ENCODE peak calls at places on chromosomes 5 and 9, in six cellular contexts. I is BE2C, O is cardiac fibroblast, J is neural progenitor cell, Z is cardiac muscle cell, V is endothelial cell. P is an unnamed sample.

GRCh38 chr5:140327589-140327988 is 18.8 kb downstream of the HBEGF start:
- DNase-seq in J (peak), I (no peak), O (peak), V (no peak), Z (no peak), P (peak)

GRCh38 chr9:79143211-79143610 is 428.6 kb upstream of the TLE4 start:
- DNase-seq in J (no peak), I (no peak), O (no peak), Z (no peak), V (no peak), P (no peak)

GRCh38 chr5:16536246-16536645 is 70.6 kb upstream of the ZNF622 start:
- DNase-seq in J (no peak), Z (no peak), O (peak), I (no peak), V (no peak), P (no peak)

GRCh38 chr9:97688654-97689053 is 8.5 kb downstream of the XPA start:
- DNase-seq in I (no peak), J (no peak), O (no peak), Z (no peak), V (no peak), P (no peak)

GRCh38 chr5:135138116-135138850 is 104.3 kb upstream of the PITX1 start:
- DNase-seq in V (no peak), Z (no peak), I (no peak), O (no peak), J (no peak), P (no peak)

GRCh38 chr5:78508231-78508765 is 140.3 kb downstream of the LHFPL2 start:
- DNase-seq in Z (peak), I (no peak), J (no peak), O (peak), V (no peak), P (no peak)

GRCh38 chr5:93653716-93654115 is 70.7 kb downstream of the NR2F1 start:
- DNase-seq in I (no peak), V (no peak), Z (no peak), O (no peak), J (no peak), P (no peak)

GRCh38 chr5:911601-912000 is 18.9 kb downstream of the TRIP13 start:
- DNase-seq in V (no peak), O (peak), J (no peak), I (no peak), Z (no peak), P (no peak)

GRCh38 chr9:84781431-84781830 is 111.9 kb downstream of the NTRK2 start:
- DNase-seq in J (peak), Z (peak), V (peak), I (no peak), O (peak), P (peak)

GRCh38 chr9:114775121-114775520 is 30.7 kb downstream of the TNFSF15 start:
- DNase-seq in V (no peak), Z (no peak), I (no peak), J (no peak), O (no peak), P (no peak)

GRCh38 chr9:14608521-14608920 is 84.7 kb downstream of the ZDHHC21 start:
- DNase-seq in J (no peak), I (no peak), Z (no peak), O (no peak), V (no peak), P (no peak)

GRCh38 chr5:95613514-95613913 is 6.4 kb upstream of the GPR150 start:
- DNase-seq in I (no peak), O (no peak), J (no peak), V (no peak), Z (no peak), P (no peak)

GRCh38 chr5:131460867-131461572 is 174.0 kb downstream of the RAPGEF6 start:
- DNase-seq in V (no peak), Z (peak), I (no peak), J (no peak), O (peak), P (no peak)

GRCh38 chr5:174056064-174056842 is 10.7 kb downstream of the NSG2 start:
- DNase-seq in I (no peak), V (no peak), J (no peak), O (no peak), Z (no peak), P (peak)
- TF ChIP-seq CTCF in I (peak), V (peak), J (peak), O (no peak), Z (no peak), P (peak)

GRCh38 chr5:143179126-143179740 is 224.3 kb downstream of the NR3C1 start:
- DNase-seq in I (no peak), J (no peak), Z (no peak), O (no peak), V (no peak), P (no peak)

GRCh38 chr5:143174714-143175398 is 228.6 kb downstream of the NR3C1 start:
- DNase-seq in Z (no peak), V (no peak), O (no peak), I (no peak), J (no peak), P (no peak)

GRCh38 chr5:143173139-143173889 is 230.2 kb downstream of the NR3C1 start:
- DNase-seq in I (no peak), V (no peak), O (no peak), Z (no peak), J (peak), P (peak)

GRCh38 chr5:143177263-143177994 is 226.1 kb downstream of the NR3C1 start:
- DNase-seq in J (no peak), Z (no peak), V (no peak), I (no peak), O (peak), P (no peak)

DNA sequence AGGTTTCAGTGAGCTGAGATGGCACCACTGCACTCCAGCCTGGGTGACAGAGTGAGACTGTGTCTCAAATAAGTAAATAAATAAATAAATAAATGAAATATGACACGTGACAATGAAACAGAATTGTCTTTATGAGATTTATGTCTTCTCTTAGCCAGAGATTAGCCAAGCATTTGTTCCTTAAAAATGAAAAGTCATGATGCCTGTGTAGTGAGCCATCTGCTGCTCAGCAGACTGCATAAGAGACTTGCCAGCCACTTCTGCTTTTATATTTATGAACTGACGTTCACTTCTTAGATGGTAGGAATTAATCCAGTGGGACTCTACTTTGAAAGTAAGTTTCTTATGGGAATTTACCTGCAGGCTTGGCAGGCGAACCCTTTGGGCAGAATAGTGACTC is 227.4 kb downstream of the NR3C1 start:
- DNase-seq in O (no peak), I (no peak), Z (no peak), J (no peak), V (no peak), P (no peak)
- TF ChIP-seq CTCF in O (no peak), I (no peak), Z (no peak), J (no peak), V (no peak), P (no peak)

GRCh38 chr5:6384856-6385255 is 6.5 kb upstream of the MED10 start:
- DNase-seq in O (no peak), I (no peak), V (no peak), Z (no peak), J (no peak), P (no peak)
- TF ChIP-seq CTCF in O (no peak), I (no peak), V (no peak), Z (no peak), J (no peak), P (no peak)

GRCh38 chr9:111529787-111530186 is 4.8 kb downstream of the ZNF483 start:
- DNase-seq in V (no peak), Z (no peak), I (no peak), O (no peak), J (peak), P (peak)

GRCh38 chr9:111531716-111532115 is 6.7 kb downstream of the ZNF483 start:
- DNase-seq in J (no peak), V (no peak), Z (no peak), O (no peak), I (no peak), P (no peak)

GRCh38 chr9:111527347-111527746 is 2.4 kb downstream of the ZNF483 start:
- DNase-seq in O (peak), Z (no peak), V (no peak), J (no peak), I (no peak), P (no peak)

GRCh38 chr9:111533099-111533785 is 8.3 kb downstream of the ZNF483 start:
- DNase-seq in J (no peak), I (no peak), V (no peak), Z (no peak), O (peak), P (no peak)
- TF ChIP-seq CTCF in J (no peak), I (no peak), V (no peak), Z (no peak), O (no peak), P (no peak)

DNA sequence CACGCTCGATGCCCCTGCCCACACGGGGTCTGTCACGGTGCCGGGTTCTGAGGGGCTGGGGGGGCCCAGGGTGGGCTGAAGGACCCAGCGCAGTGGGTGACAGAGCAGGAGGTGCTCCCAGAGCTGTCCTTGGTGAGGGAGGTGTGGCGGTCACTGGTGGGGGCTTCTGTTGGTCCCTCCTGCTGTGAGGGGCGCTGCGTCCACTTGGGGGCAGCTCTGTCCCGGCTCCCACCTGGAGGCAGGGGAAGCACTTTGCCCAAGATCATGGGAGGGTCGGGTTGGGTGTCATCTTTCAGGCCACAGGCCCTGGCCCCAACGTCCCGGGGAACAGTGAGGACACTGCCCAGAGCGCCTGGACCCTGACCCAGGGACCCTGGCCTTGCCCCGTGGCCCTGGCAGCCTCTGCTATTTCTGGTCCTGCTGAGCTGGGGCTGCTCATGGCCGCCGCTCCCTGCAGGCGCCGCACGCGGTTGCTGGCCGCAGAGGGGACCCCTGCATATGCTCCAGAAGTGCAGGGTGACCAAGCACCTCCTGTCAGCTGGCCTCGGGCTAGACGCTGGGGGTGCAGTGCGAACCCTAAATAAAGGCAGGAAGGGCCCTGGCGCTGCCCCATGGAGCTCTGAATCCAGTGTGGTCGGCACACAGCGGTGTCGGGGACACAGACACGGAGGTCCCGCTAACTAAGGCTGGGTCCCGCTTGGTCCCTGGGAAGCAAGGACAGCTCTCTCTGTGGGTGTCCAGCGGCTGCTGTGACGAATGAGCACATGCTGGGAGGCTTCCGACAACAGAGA is 11.6 kb upstream of the RNU6ATAC start:
- DNase-seq in J (no peak), O (no peak), V (no peak), Z (peak), I (no peak), P (no peak)
- TF ChIP-seq CTCF in J (no peak), O (peak), V (no peak), Z (peak), I (peak), P (no peak)

GRCh38 chr5:58965677-58966414 is 383.0 kb downstream of the RAB3C start:
- DNase-seq in Z (no peak), V (no peak), I (no peak), O (no peak), J (no peak), P (peak)
- TF ChIP-seq CTCF in Z (no peak), V (peak), I (peak), O (no peak), J (no peak), P (no peak)